ENCODE peak calls at places on chromosome 6, in six cellular contexts. One of them, this sample, is unnamed.

GRCh38 chr6:138680085-138680484 is 93.5 kb upstream of the CCDC28A start:
- DNase-seq in breast epithelium: no peak
- DNase-seq in H1: no peak
- DNase-seq in adrenal gland: no peak
- DNase-seq in Karpas-422: no peak
- DNase-seq in transverse colon: no peak
- DNase-seq in this sample: no peak

GRCh38 chr6:3230275-3231212 is 3.1 kb upstream of the TUBB2B start:
- DNase-seq in breast epithelium: no peak
- DNase-seq in H1: no peak
- DNase-seq in adrenal gland: no peak
- DNase-seq in Karpas-422: no peak
- DNase-seq in transverse colon: no peak
- DNase-seq in this sample: no peak

GRCh38 chr6:41824571-41825569 is 37.4 kb downstream of the TOMM6 start:
- DNase-seq in breast epithelium: no peak
- DNase-seq in H1: no peak
- DNase-seq in adrenal gland: no peak
- DNase-seq in Karpas-422: no peak
- DNase-seq in transverse colon: no peak
- DNase-seq in this sample: no peak

GRCh38 chr6:95693108-95693507 is 115.8 kb downstream of the MANEA start:
- DNase-seq in breast epithelium: no peak
- DNase-seq in H1: no peak
- DNase-seq in adrenal gland: no peak
- DNase-seq in Karpas-422: peak; percentile 46
- DNase-seq in transverse colon: no peak
- DNase-seq in this sample: no peak

GRCh38 chr6:102197211-102197610 is 803.7 kb downstream of the GRIK2 start:
- DNase-seq in breast epithelium: no peak
- DNase-seq in H1: no peak
- DNase-seq in adrenal gland: no peak
- DNase-seq in Karpas-422: no peak
- DNase-seq in transverse colon: no peak
- DNase-seq in this sample: no peak

GRCh38 chr6:97133071-97133470 is 149.9 kb downstream of the MMS22L start:
- DNase-seq in breast epithelium: no peak
- DNase-seq in H1: no peak
- DNase-seq in adrenal gland: peak; percentile 42
- DNase-seq in Karpas-422: no peak
- DNase-seq in transverse colon: no peak
- DNase-seq in this sample: no peak

GRCh38 chr6:79077680-79078056 is 386 bp downstream of the PHIP start:
- DNase-seq in breast epithelium: no peak
- DNase-seq in H1: no peak
- DNase-seq in adrenal gland: no peak
- DNase-seq in Karpas-422: peak; percentile 88
- DNase-seq in transverse colon: peak; percentile 53
- DNase-seq in this sample: no peak

GRCh38 chr6:3808759-3809514 is 40.2 kb upstream of the FAM50B start:
- DNase-seq in breast epithelium: peak; percentile 54
- DNase-seq in H1: no peak
- DNase-seq in adrenal gland: peak; percentile 89
- DNase-seq in Karpas-422: no peak
- DNase-seq in transverse colon: peak; percentile 22
- DNase-seq in this sample: no peak

GRCh38 chr6:49430866-49431265 is 32.2 kb downstream of the MMUT start:
- DNase-seq in breast epithelium: no peak
- DNase-seq in H1: no peak
- DNase-seq in adrenal gland: no peak
- DNase-seq in Karpas-422: no peak
- DNase-seq in transverse colon: no peak
- DNase-seq in this sample: no peak

GRCh38 chr6:66533921-66534404 is 826.9 kb upstream of the EYS start:
- DNase-seq in breast epithelium: no peak
- DNase-seq in H1: no peak
- DNase-seq in adrenal gland: no peak
- DNase-seq in Karpas-422: peak; percentile 45
- DNase-seq in transverse colon: no peak
- DNase-seq in this sample: no peak

GRCh38 chr6:160170018-160170680 is 48.5 kb downstream of the SLC22A1 start:
- DNase-seq in breast epithelium: no peak
- DNase-seq in H1: no peak
- DNase-seq in adrenal gland: no peak
- DNase-seq in Karpas-422: no peak
- DNase-seq in transverse colon: no peak
- DNase-seq in this sample: no peak
- H3K9me3 ChIP-seq in breast epithelium: no peaks in the 10 kb centered on the region
- H3K9me3 ChIP-seq in H1: no peaks in the 10 kb centered on the region
- H3K9me3 ChIP-seq in adrenal gland: no peaks in the 10 kb centered on the region
- H3K9me3 ChIP-seq in Karpas-422: no peaks in the 10 kb centered on the region
- H3K9me3 ChIP-seq in transverse colon: no peaks in the 10 kb centered on the region
- H3K9me3 ChIP-seq in this sample: no peaks in the 10 kb centered on the region

DNA sequence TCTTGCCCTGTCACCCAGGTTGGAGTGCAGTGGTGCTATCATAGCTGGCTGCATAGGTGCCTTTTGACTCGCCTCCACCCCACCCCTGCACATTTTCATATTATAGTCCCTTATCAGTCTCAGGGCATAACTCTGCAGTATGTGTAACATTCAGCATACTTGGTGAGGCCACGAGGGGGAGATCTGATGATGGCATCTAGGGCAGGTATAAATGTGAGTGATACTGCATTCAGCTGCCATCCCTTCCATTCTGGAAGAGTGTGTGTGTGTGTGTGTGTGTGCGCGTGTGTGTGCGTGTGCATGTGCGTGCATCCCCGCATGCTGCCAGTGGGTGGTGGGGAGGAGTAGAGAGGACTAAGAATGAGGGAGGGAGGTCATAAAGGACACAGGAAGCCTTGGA is 81.4 kb downstream of the JARID2 start:
- DNase-seq in breast epithelium: no peak
- DNase-seq in H1: no peak
- DNase-seq in adrenal gland: peak; percentile 51
- DNase-seq in Karpas-422: peak; percentile 77
- DNase-seq in transverse colon: peak; percentile 50
- DNase-seq in this sample: no peak
- H3K4me1 ChIP-seq in breast epithelium: no peaks in the 10 kb centered on the region
- H3K4me1 ChIP-seq in H1: peaks cover 29% of the 10 kb centered on the region
- H3K4me1 ChIP-seq in adrenal gland: peaks cover 72% of the 10 kb centered on the region
- H3K4me1 ChIP-seq in Karpas-422: peaks cover 19% of the 10 kb centered on the region
- H3K4me1 ChIP-seq in transverse colon: peaks cover 68% of the 10 kb centered on the region
- H3K4me1 ChIP-seq in this sample: peaks cover 63% of the 10 kb centered on the region

GRCh38 chr6:168273483-168274045 is 46.0 kb downstream of the DACT2 start:
- DNase-seq in breast epithelium: no peak
- DNase-seq in H1: no peak
- DNase-seq in adrenal gland: no peak
- DNase-seq in Karpas-422: no peak
- DNase-seq in transverse colon: no peak
- DNase-seq in this sample: no peak

GRCh38 chr6:168269455-168270243 is 49.9 kb downstream of the DACT2 start:
- DNase-seq in breast epithelium: no peak
- DNase-seq in H1: no peak
- DNase-seq in adrenal gland: no peak
- DNase-seq in Karpas-422: no peak
- DNase-seq in transverse colon: no peak
- DNase-seq in this sample: no peak

GRCh38 chr6:168268755-168269154 is 50.8 kb downstream of the DACT2 start:
- DNase-seq in breast epithelium: no peak
- DNase-seq in H1: no peak
- DNase-seq in adrenal gland: no peak
- DNase-seq in Karpas-422: no peak
- DNase-seq in transverse colon: no peak
- DNase-seq in this sample: no peak

GRCh38 chr6:168272379-168273011 is 47.1 kb downstream of the DACT2 start:
- DNase-seq in breast epithelium: no peak
- DNase-seq in H1: no peak
- DNase-seq in adrenal gland: no peak
- DNase-seq in Karpas-422: no peak
- DNase-seq in transverse colon: no peak
- DNase-seq in this sample: no peak

DNA sequence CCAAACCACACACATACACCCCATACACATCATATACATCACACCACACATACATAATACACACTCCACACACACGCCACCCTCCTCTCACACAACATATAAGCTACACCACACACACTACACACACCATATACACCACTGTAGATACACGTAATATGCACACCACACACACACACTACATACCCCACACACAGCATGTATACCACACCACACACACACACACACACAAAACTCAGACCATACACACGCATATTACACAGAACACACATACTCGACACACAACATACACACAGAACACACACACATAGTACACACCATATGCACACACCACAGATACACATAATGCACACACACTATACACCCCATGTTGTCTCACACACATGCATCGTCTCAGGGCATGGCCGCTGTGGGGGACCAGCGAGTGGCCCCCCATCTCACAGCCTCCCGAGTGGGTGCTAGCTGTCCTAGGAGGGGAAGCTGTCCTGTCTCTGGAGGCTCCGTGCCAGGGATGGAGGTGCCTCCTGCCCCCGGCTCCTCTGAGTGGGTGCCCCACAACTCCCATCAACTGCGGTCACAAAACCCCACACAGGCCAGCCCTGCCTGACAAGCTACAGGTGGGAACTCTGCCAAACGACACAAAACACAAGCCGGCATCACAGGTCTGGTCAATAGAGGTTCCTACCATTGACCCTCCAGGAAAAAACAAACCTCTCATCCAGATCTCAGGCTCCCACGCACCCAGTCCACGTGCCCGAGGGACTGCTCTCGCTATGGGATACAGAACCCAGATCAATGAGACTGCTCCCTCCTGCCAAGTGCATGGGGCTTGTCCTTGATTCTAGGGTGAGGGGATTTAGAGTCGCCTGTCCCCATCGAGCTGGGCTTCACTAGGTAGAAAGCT is 49.1 kb downstream of the DACT2 start:
- DNase-seq in breast epithelium: no peak
- DNase-seq in H1: no peak
- DNase-seq in adrenal gland: no peak
- DNase-seq in Karpas-422: no peak
- DNase-seq in transverse colon: no peak
- DNase-seq in this sample: no peak
- H3K9me3 ChIP-seq in breast epithelium: no peaks in the 10 kb centered on the region
- H3K9me3 ChIP-seq in H1: no peaks in the 10 kb centered on the region
- H3K9me3 ChIP-seq in adrenal gland: no peaks in the 10 kb centered on the region
- H3K9me3 ChIP-seq in Karpas-422: no peaks in the 10 kb centered on the region
- H3K9me3 ChIP-seq in transverse colon: no peaks in the 10 kb centered on the region
- H3K9me3 ChIP-seq in this sample: no peaks in the 10 kb centered on the region

DNA sequence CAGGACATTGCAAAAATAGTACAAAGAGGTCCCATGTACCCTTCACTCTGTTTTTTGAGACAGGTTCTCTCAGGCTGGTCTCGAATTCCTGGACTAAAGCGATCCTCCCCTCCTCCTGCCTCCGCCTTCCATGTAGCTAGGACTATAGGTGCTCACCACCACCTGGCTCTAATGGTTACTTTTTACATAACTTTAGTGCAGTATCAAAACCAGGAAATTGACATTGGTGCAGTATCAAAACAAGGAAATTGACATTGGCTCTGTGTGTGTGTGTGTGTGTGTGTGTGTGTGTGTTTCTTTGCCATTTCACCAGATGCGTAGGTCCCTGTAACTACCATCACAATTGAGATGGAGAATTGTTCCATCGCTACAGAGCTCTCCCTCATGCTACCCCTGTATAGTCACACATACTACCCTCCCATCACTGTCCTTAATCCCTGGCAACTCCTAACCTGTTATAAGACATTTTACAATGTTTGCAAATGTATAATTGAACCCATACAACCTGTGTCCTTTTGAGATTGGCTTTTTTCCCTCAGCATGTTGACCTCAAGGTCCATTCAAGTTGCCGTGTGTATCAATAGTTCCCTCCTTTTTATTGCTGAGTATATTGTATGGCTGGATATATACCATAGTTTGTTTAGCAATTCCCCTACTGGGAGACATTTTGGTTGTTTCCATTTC is 28.3 kb upstream of the RIPOR2 start:
- DNase-seq in breast epithelium: no peak
- DNase-seq in H1: no peak
- DNase-seq in adrenal gland: no peak
- DNase-seq in Karpas-422: no peak
- DNase-seq in transverse colon: peak; percentile 30
- DNase-seq in this sample: no peak
- H3K4me1 ChIP-seq in breast epithelium: no peaks in the 10 kb centered on the region
- H3K4me1 ChIP-seq in H1: no peaks in the 10 kb centered on the region
- H3K4me1 ChIP-seq in adrenal gland: no peaks in the 10 kb centered on the region
- H3K4me1 ChIP-seq in Karpas-422: no peaks in the 10 kb centered on the region
- H3K4me1 ChIP-seq in transverse colon: peaks cover 8% of the 10 kb centered on the region
- H3K4me1 ChIP-seq in this sample: peaks cover 4% of the 10 kb centered on the region

GRCh38 chr6:316753-317038 is 24.4 kb downstream of the DUSP22 start:
- DNase-seq in breast epithelium: no peak
- DNase-seq in H1: no peak
- DNase-seq in adrenal gland: no peak
- DNase-seq in Karpas-422: no peak
- DNase-seq in transverse colon: no peak
- DNase-seq in this sample: no peak

GRCh38 chr6:315921-316752 is 23.9 kb downstream of the DUSP22 start:
- DNase-seq in breast epithelium: no peak
- DNase-seq in H1: no peak
- DNase-seq in adrenal gland: no peak
- DNase-seq in Karpas-422: no peak
- DNase-seq in transverse colon: no peak
- DNase-seq in this sample: no peak

GRCh38 chr6:318265-318890 is 26.1 kb downstream of the DUSP22 start:
- DNase-seq in breast epithelium: no peak
- DNase-seq in H1: no peak
- DNase-seq in adrenal gland: no peak
- DNase-seq in Karpas-422: no peak
- DNase-seq in transverse colon: no peak
- DNase-seq in this sample: peak; percentile 69

GRCh38 chr6:317068-317451 is 24.8 kb downstream of the DUSP22 start:
- DNase-seq in breast epithelium: no peak
- DNase-seq in H1: no peak
- DNase-seq in adrenal gland: no peak
- DNase-seq in Karpas-422: no peak
- DNase-seq in transverse colon: no peak
- DNase-seq in this sample: peak; percentile 85

DNA sequence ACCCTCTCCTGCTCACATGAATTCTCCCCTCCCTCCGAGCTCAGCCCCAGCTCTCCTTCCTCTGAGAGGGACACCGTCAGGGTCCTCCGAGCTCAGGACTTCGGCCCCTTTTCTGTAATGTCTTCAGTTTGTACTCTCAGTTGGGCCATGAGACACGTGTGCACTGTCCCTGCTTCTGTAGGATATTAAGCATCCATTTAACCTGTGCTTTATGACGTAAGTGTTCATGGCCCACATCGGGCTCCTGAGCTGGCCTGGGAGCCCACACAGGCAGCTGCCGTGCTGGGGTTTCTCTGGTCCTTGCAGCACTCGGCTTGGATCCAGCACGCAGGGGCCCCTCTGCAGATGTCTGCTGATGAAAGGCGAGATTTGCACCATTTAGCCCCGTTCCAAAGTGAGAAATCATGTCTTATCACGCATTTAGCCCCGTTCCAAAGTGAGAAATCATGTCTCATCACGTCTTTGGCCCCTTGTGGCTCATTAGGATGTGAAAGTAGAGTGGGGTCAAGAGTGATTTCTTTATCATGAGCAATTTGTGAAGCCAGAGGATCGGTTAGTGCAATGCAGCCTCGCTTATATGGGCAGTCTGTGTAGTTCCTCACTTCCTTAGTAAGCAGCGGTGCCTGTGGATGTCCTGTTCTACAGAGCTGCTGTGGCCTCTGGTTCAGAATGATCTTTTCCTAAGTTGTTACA is 25.3 kb downstream of the DUSP22 start:
- DNase-seq in breast epithelium: no peak
- DNase-seq in H1: no peak
- DNase-seq in adrenal gland: no peak
- DNase-seq in Karpas-422: no peak
- DNase-seq in transverse colon: no peak
- DNase-seq in this sample: peak; percentile 79
- H3K9me3 ChIP-seq in breast epithelium: no peaks in the 10 kb centered on the region
- H3K9me3 ChIP-seq in H1: peaks cover 38% of the 10 kb centered on the region
- H3K9me3 ChIP-seq in adrenal gland: no peaks in the 10 kb centered on the region
- H3K9me3 ChIP-seq in Karpas-422: no peaks in the 10 kb centered on the region
- H3K9me3 ChIP-seq in transverse colon: no peaks in the 10 kb centered on the region
- H3K9me3 ChIP-seq in this sample: no peaks in the 10 kb centered on the region